ENCODE peak calls at places on chromosomes 5 and 9, in six cellular contexts. Q is brain microvascular endothelial cell, M is RWPE1, N is stomach, S is ascending aorta, E is progenitor cell of endocrine pancreas. Z is an unnamed sample.

GRCh38 chr5:9339206-9339818 is 206.6 kb downstream of the SEMA5A start:
- DNase-seq in Q (no peak), M (no peak), N (no peak), S (no peak), E (no peak), Z (no peak)

GRCh38 chr9:89457376-89457855 is 40.5 kb downstream of the SEMA4D start:
- DNase-seq in Q (no peak), M (no peak), N (no peak), S (no peak), E (no peak), Z (no peak)

GRCh38 chr5:122311400-122311887 is 593 bp upstream of the SNCAIP start:
- DNase-seq in Q (no peak), M (no peak), N (no peak), S (no peak), E (no peak), Z (no peak)

GRCh38 chr9:32351845-32352244 is 32.6 kb upstream of the ACO1 start:
- DNase-seq in Q (no peak), M (no peak), N (no peak), S (no peak), E (no peak), Z (no peak)

GRCh38 chr5:59038169-59039002 is 455.5 kb downstream of the RAB3C start:
- DNase-seq in Q (no peak), M (no peak), N (no peak), S (no peak), E (no peak), Z (no peak)

GRCh38 chr5:115657883-115658233 is 32.0 kb upstream of the TMED7 start:
- DNase-seq in Q (peak), M (peak), N (no peak), S (no peak), E (no peak), Z (no peak)

GRCh38 chr9:104872959-104873850 is 54.8 kb downstream of the ABCA1 start:
- DNase-seq in Q (peak), M (peak), N (no peak), S (peak), E (no peak), Z (no peak)

GRCh38 chr5:159135896-159136531 is 36.3 kb upstream of the EBF1 start:
- DNase-seq in Q (peak), M (peak), N (no peak), S (no peak), E (no peak), Z (no peak)

GRCh38 chr9:68426755-68427154 is 70.3 kb downstream of the PGM5 start:
- DNase-seq in Q (no peak), M (no peak), N (no peak), S (no peak), E (no peak), Z (no peak)

GRCh38 chr5:135019314-135019713 is 14.7 kb downstream of the PITX1 start:
- DNase-seq in Q (no peak), M (no peak), N (peak), S (no peak), E (no peak), Z (peak)

GRCh38 chr5:154940375-154940771 is 500 bp upstream of the MRPL22 start:
- DNase-seq in Q (no peak), M (no peak), N (no peak), S (no peak), E (no peak), Z (no peak)

GRCh38 chr9:12666813-12667212 is 26.4 kb upstream of the TYRP1 start:
- DNase-seq in Q (no peak), M (no peak), N (no peak), S (no peak), E (no peak), Z (no peak)

GRCh38 chr5:56740000-56740399 is 75.3 kb upstream of the MAP3K1 start:
- DNase-seq in Q (no peak), M (no peak), N (no peak), S (no peak), E (no peak), Z (no peak)

GRCh38 chr5:123265551-123265950 is 157.7 kb downstream of the CEP120 start:
- DNase-seq in Q (no peak), M (no peak), N (no peak), S (no peak), E (no peak), Z (no peak)

GRCh38 chr9:86434039-86434726 is 80.0 kb upstream of the TUT7 start:
- DNase-seq in Q (peak), M (peak), N (no peak), S (no peak), E (no peak), Z (no peak)

GRCh38 chr5:23823521-23823920 is 316.1 kb downstream of the PRDM9 start:
- DNase-seq in Q (no peak), M (no peak), N (no peak), S (no peak), E (no peak), Z (no peak)

GRCh38 chr5:23825196-23825595 is 317.8 kb downstream of the PRDM9 start:
- DNase-seq in Q (no peak), M (no peak), N (no peak), S (no peak), E (no peak), Z (no peak)

GRCh38 chr5:23820764-23821471 is 313.5 kb downstream of the PRDM9 start:
- DNase-seq in Q (peak), M (peak), N (no peak), S (no peak), E (no peak), Z (no peak)
- TF ChIP-seq CTCF in Q (peak), M (peak), N (no peak), S (no peak), E (peak), Z (peak)

GRCh38 chr5:127846884-127847283 is 143.7 kb downstream of the CCDC192 start:
- DNase-seq in Q (no peak), M (no peak), N (no peak), S (no peak), E (no peak), Z (no peak)

GRCh38 chr5:127848098-127848497 is 144.9 kb downstream of the CCDC192 start:
- DNase-seq in Q (no peak), M (no peak), N (no peak), S (no peak), E (no peak), Z (no peak)

GRCh38 chr5:127840198-127840524 is 137.0 kb downstream of the CCDC192 start:
- DNase-seq in Q (no peak), M (no peak), N (no peak), S (no peak), E (no peak), Z (no peak)

GRCh38 chr5:127840809-127841208 is 137.6 kb downstream of the CCDC192 start:
- DNase-seq in Q (no peak), M (no peak), N (no peak), S (no peak), E (no peak), Z (no peak)

GRCh38 chr5:127844631-127845030 is 141.4 kb downstream of the CCDC192 start:
- DNase-seq in Q (no peak), M (no peak), N (peak), S (no peak), E (no peak), Z (peak)
- TF ChIP-seq CTCF in Q (no peak), M (no peak), N (no peak), S (no peak), E (no peak), Z (no peak)

DNA sequence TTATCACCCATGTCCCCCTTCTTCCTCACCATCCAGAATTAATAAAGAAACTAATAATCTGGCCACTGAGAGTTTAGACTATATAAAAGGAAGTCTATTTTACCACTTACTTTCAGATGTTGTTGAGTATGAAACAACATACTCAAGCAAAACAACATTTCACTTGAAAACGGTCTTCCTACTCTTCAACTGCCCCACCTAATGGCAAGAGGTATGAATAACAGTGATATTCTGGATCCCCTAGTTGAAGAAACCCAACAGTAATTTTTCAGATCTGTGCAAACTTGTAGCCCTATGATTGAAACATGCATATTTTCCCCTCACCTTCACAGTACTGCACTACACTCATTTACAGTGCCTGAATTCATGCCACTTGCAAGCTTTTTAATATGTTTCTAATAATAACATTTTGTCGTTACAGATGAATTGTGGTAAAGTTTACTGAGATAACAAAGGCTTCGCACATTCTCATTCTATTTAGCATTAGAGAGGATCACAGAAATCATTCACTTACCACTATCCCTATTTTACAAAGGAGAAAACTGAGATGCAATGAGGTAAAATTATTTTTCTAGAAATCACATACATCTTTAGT is 267.9 kb upstream of the PDE4D start:
- DNase-seq in Q (peak), M (peak), N (no peak), S (no peak), E (no peak), Z (no peak)
- TF ChIP-seq CTCF in Q (peak), M (peak), N (peak), S (peak), E (peak), Z (peak)

GRCh38 chr9:137618105-137619067 is at the start of gene EHMT1:
- DNase-seq in Q (peak), M (peak), N (peak), S (peak), E (peak), Z (peak)
- TF ChIP-seq CTCF in Q (no peak), M (no peak), N (no peak), S (no peak), E (no peak), Z (no peak)

GRCh38 chr9:136147890-136148714 is 29.4 kb upstream of the TMEM250 start:
- DNase-seq in Q (no peak), M (no peak), N (no peak), S (no peak), E (no peak), Z (no peak)
- TF ChIP-seq CTCF in Q (no peak), M (no peak), N (no peak), S (no peak), E (no peak), Z (no peak)

DNA sequence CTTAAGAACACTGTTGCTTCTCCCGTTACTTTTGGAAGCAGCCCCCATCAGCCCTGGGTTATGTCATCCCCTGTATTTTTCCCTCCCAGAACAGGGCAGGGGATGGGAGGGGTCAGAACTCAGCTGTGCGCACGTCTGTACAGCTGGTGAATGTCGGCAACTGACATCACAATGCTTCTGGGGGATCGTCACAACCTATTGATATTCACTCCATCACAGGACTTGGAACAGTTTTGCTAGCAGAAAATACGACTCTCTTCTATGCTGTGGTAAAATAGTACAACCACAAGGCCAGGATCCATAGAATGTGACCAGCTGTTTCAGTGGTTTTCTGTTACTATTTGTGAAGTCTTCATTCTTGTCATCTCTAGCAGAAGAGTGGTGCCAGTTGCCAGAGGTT is 77.0 kb upstream of the KLF4 start:
- DNase-seq in Q (no peak), M (no peak), N (no peak), S (no peak), E (no peak), Z (no peak)
- TF ChIP-seq CTCF in Q (no peak), M (no peak), N (no peak), S (no peak), E (no peak), Z (no peak)

DNA sequence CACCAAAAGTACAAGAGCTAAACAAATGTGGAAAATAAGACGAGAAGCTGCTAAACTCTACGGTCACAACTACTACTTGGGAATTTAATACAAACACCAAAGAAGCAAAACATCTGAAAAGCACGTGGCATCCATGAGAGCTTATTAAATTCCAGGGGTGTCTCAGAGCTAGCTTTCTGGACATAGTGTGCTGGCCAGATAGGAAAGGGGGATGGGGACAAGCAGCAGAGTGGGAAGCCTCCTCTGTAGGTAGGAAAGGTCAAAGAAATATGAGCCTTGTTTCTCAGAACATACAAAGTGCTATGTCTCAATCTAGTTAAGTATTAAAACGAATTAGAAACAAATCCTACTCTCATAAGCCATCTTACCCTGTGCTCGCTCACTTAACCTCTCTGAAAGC is 51.3 kb upstream of the GOLPH3 start:
- DNase-seq in Q (peak), M (no peak), N (no peak), S (no peak), E (no peak), Z (no peak)
- TF ChIP-seq CTCF in Q (no peak), M (no peak), N (no peak), S (no peak), E (no peak), Z (no peak)